ENCODE peak calls at places on chromosomes 3 and 15, in six cellular contexts. One of them, this sample, is unnamed.

GRCh38 chr3:124410471-124410870 is 319.8 kb upstream of the UMPS start:
- DNase-seq in transverse colon: no peak
- DNase-seq in nucleus accumbens: no peak
- DNase-seq in effector memory CD8-positive, alpha-beta T cell: no peak
- DNase-seq in CD8-positive, alpha-beta T cell: no peak
- DNase-seq in HTR-8/SVneo: no peak
- DNase-seq in this sample: no peak

GRCh38 chr3:24220859-24221657 is 273.6 kb downstream of the THRB start:
- DNase-seq in effector memory CD8-positive, alpha-beta T cell: no peak
- DNase-seq in CD8-positive, alpha-beta T cell: no peak
- DNase-seq in nucleus accumbens: no peak
- DNase-seq in transverse colon: peak; percentile 15
- DNase-seq in HTR-8/SVneo: peak; percentile 73
- DNase-seq in this sample: no peak

GRCh38 chr3:170044280-170044679 is 6.5 kb downstream of the GPR160 start:
- DNase-seq in transverse colon: no peak
- DNase-seq in effector memory CD8-positive, alpha-beta T cell: no peak
- DNase-seq in nucleus accumbens: no peak
- DNase-seq in HTR-8/SVneo: no peak
- DNase-seq in CD8-positive, alpha-beta T cell: no peak
- DNase-seq in this sample: no peak

GRCh38 chr3:86792316-86792715 is 198.6 kb downstream of the VGLL3 start:
- DNase-seq in CD8-positive, alpha-beta T cell: no peak
- DNase-seq in effector memory CD8-positive, alpha-beta T cell: no peak
- DNase-seq in HTR-8/SVneo: no peak
- DNase-seq in nucleus accumbens: no peak
- DNase-seq in transverse colon: no peak
- DNase-seq in this sample: no peak

GRCh38 chr3:171168086-171168485 is 141.6 kb upstream of the SLC2A2 start:
- DNase-seq in effector memory CD8-positive, alpha-beta T cell: no peak
- DNase-seq in transverse colon: no peak
- DNase-seq in nucleus accumbens: no peak
- DNase-seq in HTR-8/SVneo: peak; percentile 45
- DNase-seq in CD8-positive, alpha-beta T cell: no peak
- DNase-seq in this sample: no peak

GRCh38 chr15:48754011-48754410 is 56.9 kb downstream of the CEP152 start:
- DNase-seq in effector memory CD8-positive, alpha-beta T cell: no peak
- DNase-seq in nucleus accumbens: no peak
- DNase-seq in CD8-positive, alpha-beta T cell: no peak
- DNase-seq in HTR-8/SVneo: no peak
- DNase-seq in transverse colon: no peak
- DNase-seq in this sample: no peak

GRCh38 chr3:188584162-188584529 is 430.2 kb downstream of the LPP start:
- DNase-seq in effector memory CD8-positive, alpha-beta T cell: no peak
- DNase-seq in transverse colon: no peak
- DNase-seq in HTR-8/SVneo: peak; percentile 33
- DNase-seq in nucleus accumbens: no peak
- DNase-seq in CD8-positive, alpha-beta T cell: no peak
- DNase-seq in this sample: no peak

GRCh38 chr15:58536414-58536813 is 104.6 kb downstream of the LIPC start:
- DNase-seq in nucleus accumbens: no peak
- DNase-seq in HTR-8/SVneo: no peak
- DNase-seq in transverse colon: no peak
- DNase-seq in CD8-positive, alpha-beta T cell: no peak
- DNase-seq in effector memory CD8-positive, alpha-beta T cell: no peak
- DNase-seq in this sample: no peak

GRCh38 chr15:50241684-50242450 is 23.7 kb downstream of the HDC start:
- DNase-seq in nucleus accumbens: no peak
- DNase-seq in transverse colon: no peak
- DNase-seq in HTR-8/SVneo: no peak
- DNase-seq in CD8-positive, alpha-beta T cell: no peak
- DNase-seq in effector memory CD8-positive, alpha-beta T cell: no peak
- DNase-seq in this sample: no peak